ENCODE peak calls at places on chromosome 12, in six cellular contexts. N is SHP77; C is activated T-cell treated with anti-CD3 and anti-CD28 coated beads, Interleukin-2, amount 50 U/mL, for 72 hours; Z is fibroblast of the aortic adventitia; J is upper lobe of right lung; G is foreskin fibroblast. O is an unnamed sample.

GRCh38 chr12:66014818-66015217 is 115.7 kb downstream of the LLPH start:
- DNase-seq in C (no peak), J (no peak), N (no peak), G (peak), Z (peak), O (peak)

GRCh38 chr12:53223006-53223305 is 9.1 kb downstream of the RARG start:
- DNase-seq in C (no peak), G (no peak), J (no peak), Z (no peak), N (no peak), O (no peak)

GRCh38 chr12:25119020-25119419 is 75.9 kb downstream of the DNAI7 start:
- DNase-seq in J (no peak), Z (no peak), N (no peak), C (no peak), G (no peak), O (no peak)

GRCh38 chr12:128745772-128746689 is 77.7 kb downstream of the SLC15A4 start:
- DNase-seq in N (no peak), G (no peak), Z (no peak), J (no peak), C (no peak), O (no peak)

GRCh38 chr12:82896979-82897378 is 210.3 kb downstream of the TMTC2 start:
- DNase-seq in N (no peak), J (no peak), G (no peak), C (no peak), Z (peak), O (peak)

GRCh38 chr12:51059086-51059485 is 11.0 kb downstream of the LETMD1 start:
- DNase-seq in C (no peak), Z (no peak), G (no peak), N (no peak), J (no peak), O (no peak)

GRCh38 chr12:15590180-15590826 is 198.9 kb downstream of the EPS8 start:
- DNase-seq in J (no peak), Z (peak), N (peak), C (peak), G (peak), O (peak)

GRCh38 chr12:94202245-94203180 is 54.1 kb downstream of the PLXNC1 start:
- DNase-seq in N (no peak), Z (no peak), G (no peak), J (no peak), C (no peak), O (no peak)

GRCh38 chr12:40016960-40017359 is 88.9 kb downstream of the SLC2A13 start:
- DNase-seq in N (no peak), C (no peak), G (no peak), J (no peak), Z (peak), O (no peak)

GRCh38 chr12:22543246-22544037 is 900 bp downstream of the C2CD5 start:
- DNase-seq in G (peak), J (peak), Z (peak), C (peak), N (no peak), O (peak)

GRCh38 chr12:102167821-102168605 is 29.6 kb downstream of the PMCH start:
- DNase-seq in C (no peak), Z (peak), G (peak), J (no peak), N (no peak), O (no peak)

GRCh38 chr12:121748571-121749265 is 36.2 kb downstream of the TMEM120B start:
- DNase-seq in J (no peak), Z (peak), N (no peak), C (peak), G (peak), O (peak)

GRCh38 chr12:6425588-6426531 is 18.9 kb upstream of the CD27 start:
- DNase-seq in Z (no peak), J (no peak), C (peak), N (no peak), G (no peak), O (no peak)

GRCh38 chr12:24903305-24904088 is 45.4 kb downstream of the BCAT1 start:
- DNase-seq in G (no peak), J (no peak), Z (peak), C (peak), N (no peak), O (peak)

GRCh38 chr12:33828326-33828725 is 194.0 kb upstream of the ALG10 start:
- DNase-seq in N (no peak), C (no peak), J (no peak), Z (no peak), G (no peak), O (no peak)

GRCh38 chr12:68163546-68164210 is 4.1 kb upstream of the IFNG start:
- DNase-seq in G (no peak), Z (no peak), C (no peak), N (no peak), J (no peak), O (no peak)

GRCh38 chr12:92363295-92364146 is 217.9 kb upstream of the BTG1 start:
- DNase-seq in J (no peak), G (peak), Z (peak), C (peak), N (no peak), O (no peak)

GRCh38 chr12:9509464-9510166 is 98.1 kb downstream of the KLRB1 start:
- DNase-seq in Z (peak), N (no peak), J (no peak), G (no peak), C (no peak), O (peak)